ENCODE peak calls at places on chromosome 4, in six cellular contexts. One of them, this sample, is unnamed. For H3K4me1, the result is how much of the 10 kb centered on the place peaks cover.

GRCh38 chr4:28948501-28948900 is 1771.7 kb upstream of the PCDH7 start:
- DNase-seq in SK-N-SH: no peak
- DNase-seq in CD4-positive, CD25-positive, alpha-beta regulatory T cell: no peak
- DNase-seq in right atrium auricular region: no peak
- DNase-seq in stomach: no peak
- DNase-seq in left lung: no peak
- DNase-seq in this sample: no peak

GRCh38 chr4:151434183-151434860 is 25.3 kb downstream of the FHIP1A start:
- DNase-seq in SK-N-SH: no peak
- DNase-seq in CD4-positive, CD25-positive, alpha-beta regulatory T cell: no peak
- DNase-seq in right atrium auricular region: no peak
- DNase-seq in stomach: no peak
- DNase-seq in left lung: no peak
- DNase-seq in this sample: no peak

GRCh38 chr4:10013722-10014121 is 7.6 kb downstream of the SLC2A9 start:
- DNase-seq in SK-N-SH: peak
- DNase-seq in CD4-positive, CD25-positive, alpha-beta regulatory T cell: peak
- DNase-seq in right atrium auricular region: no peak
- DNase-seq in stomach: peak
- DNase-seq in left lung: no peak
- DNase-seq in this sample: no peak

GRCh38 chr4:38166768-38167167 is 206.6 kb downstream of the PTTG2 start:
- DNase-seq in SK-N-SH: no peak
- DNase-seq in CD4-positive, CD25-positive, alpha-beta regulatory T cell: no peak
- DNase-seq in right atrium auricular region: no peak
- DNase-seq in stomach: no peak
- DNase-seq in left lung: no peak
- DNase-seq in this sample: no peak

GRCh38 chr4:25814737-25815136 is 48.1 kb downstream of the SEL1L3 start:
- DNase-seq in SK-N-SH: no peak
- DNase-seq in CD4-positive, CD25-positive, alpha-beta regulatory T cell: no peak
- DNase-seq in right atrium auricular region: no peak
- DNase-seq in stomach: no peak
- DNase-seq in left lung: no peak
- DNase-seq in this sample: no peak

GRCh38 chr4:38760915-38761314 is 21.9 kb downstream of the TLR10 start:
- DNase-seq in SK-N-SH: no peak
- DNase-seq in CD4-positive, CD25-positive, alpha-beta regulatory T cell: no peak
- DNase-seq in right atrium auricular region: no peak
- DNase-seq in stomach: no peak
- DNase-seq in left lung: no peak
- DNase-seq in this sample: no peak

GRCh38 chr4:123423819-123424218 is 27.2 kb downstream of the SPRY1 start:
- DNase-seq in SK-N-SH: no peak
- DNase-seq in CD4-positive, CD25-positive, alpha-beta regulatory T cell: no peak
- DNase-seq in right atrium auricular region: no peak
- DNase-seq in stomach: no peak
- DNase-seq in left lung: no peak
- DNase-seq in this sample: no peak

GRCh38 chr4:8277356-8278008 is 7.9 kb downstream of the HTRA3 start:
- DNase-seq in SK-N-SH: no peak
- DNase-seq in CD4-positive, CD25-positive, alpha-beta regulatory T cell: no peak
- DNase-seq in right atrium auricular region: no peak
- DNase-seq in stomach: no peak
- DNase-seq in left lung: no peak
- DNase-seq in this sample: no peak

GRCh38 chr4:102869569-102870227 is 906 bp downstream of the CISD2 start:
- DNase-seq in SK-N-SH: no peak
- DNase-seq in CD4-positive, CD25-positive, alpha-beta regulatory T cell: no peak
- DNase-seq in right atrium auricular region: no peak
- DNase-seq in stomach: no peak
- DNase-seq in left lung: no peak
- DNase-seq in this sample: no peak

GRCh38 chr4:150982557-150983233 is 32.4 kb downstream of the LRBA start:
- DNase-seq in SK-N-SH: no peak
- DNase-seq in CD4-positive, CD25-positive, alpha-beta regulatory T cell: no peak
- DNase-seq in right atrium auricular region: no peak
- DNase-seq in stomach: no peak
- DNase-seq in left lung: no peak
- DNase-seq in this sample: no peak

GRCh38 chr4:168153596-168154440 is 61.5 kb downstream of the ANXA10 start:
- DNase-seq in SK-N-SH: peak
- DNase-seq in CD4-positive, CD25-positive, alpha-beta regulatory T cell: peak
- DNase-seq in right atrium auricular region: peak
- DNase-seq in stomach: peak
- DNase-seq in left lung: peak
- DNase-seq in this sample: peak

GRCh38 chr4:117893207-117893606 is 141.1 kb upstream of the NDST3 start:
- DNase-seq in SK-N-SH: no peak
- DNase-seq in CD4-positive, CD25-positive, alpha-beta regulatory T cell: no peak
- DNase-seq in right atrium auricular region: no peak
- DNase-seq in stomach: no peak
- DNase-seq in left lung: no peak
- DNase-seq in this sample: no peak

GRCh38 chr4:101192244-101192643 is 155.1 kb downstream of the PPP3CA start:
- DNase-seq in SK-N-SH: no peak
- DNase-seq in CD4-positive, CD25-positive, alpha-beta regulatory T cell: no peak
- DNase-seq in right atrium auricular region: no peak
- DNase-seq in stomach: no peak
- DNase-seq in left lung: no peak
- DNase-seq in this sample: no peak

GRCh38 chr4:101292901-101293300 is 54.4 kb downstream of the PPP3CA start:
- DNase-seq in SK-N-SH: no peak
- DNase-seq in CD4-positive, CD25-positive, alpha-beta regulatory T cell: no peak
- DNase-seq in right atrium auricular region: no peak
- DNase-seq in stomach: no peak
- DNase-seq in left lung: no peak
- DNase-seq in this sample: no peak

GRCh38 chr4:87844476-87844875 is 11.7 kb downstream of the MEPE start:
- DNase-seq in SK-N-SH: no peak
- DNase-seq in CD4-positive, CD25-positive, alpha-beta regulatory T cell: no peak
- DNase-seq in right atrium auricular region: no peak
- DNase-seq in stomach: no peak
- DNase-seq in left lung: no peak
- DNase-seq in this sample: no peak

GRCh38 chr4:70895405-70895804 is 6.8 kb upstream of the MOB1B start:
- DNase-seq in SK-N-SH: no peak
- DNase-seq in CD4-positive, CD25-positive, alpha-beta regulatory T cell: no peak
- DNase-seq in right atrium auricular region: no peak
- DNase-seq in stomach: no peak
- DNase-seq in left lung: no peak
- DNase-seq in this sample: no peak

GRCh38 chr4:76658231-76659102 is 223.4 kb downstream of the SHROOM3 start:
- DNase-seq in SK-N-SH: no peak
- DNase-seq in CD4-positive, CD25-positive, alpha-beta regulatory T cell: no peak
- DNase-seq in right atrium auricular region: no peak
- DNase-seq in stomach: no peak
- DNase-seq in left lung: no peak
- DNase-seq in this sample: no peak

GRCh38 chr4:94500696-94501095 is 49.0 kb downstream of the PDLIM5 start:
- DNase-seq in SK-N-SH: no peak
- DNase-seq in CD4-positive, CD25-positive, alpha-beta regulatory T cell: no peak
- DNase-seq in right atrium auricular region: no peak
- DNase-seq in stomach: no peak
- DNase-seq in left lung: no peak
- DNase-seq in this sample: no peak

GRCh38 chr4:72817012-72817411 is 248.0 kb upstream of the ADAMTS3 start:
- DNase-seq in SK-N-SH: no peak
- DNase-seq in CD4-positive, CD25-positive, alpha-beta regulatory T cell: no peak
- DNase-seq in right atrium auricular region: no peak
- DNase-seq in stomach: no peak
- DNase-seq in left lung: no peak
- DNase-seq in this sample: no peak

GRCh38 chr4:157115613-157116340 is 39.8 kb downstream of the GLRB start:
- DNase-seq in SK-N-SH: no peak
- DNase-seq in CD4-positive, CD25-positive, alpha-beta regulatory T cell: no peak
- DNase-seq in right atrium auricular region: no peak
- DNase-seq in stomach: no peak
- DNase-seq in left lung: no peak
- DNase-seq in this sample: no peak

GRCh38 chr4:1008840-1009646 is 2.4 kb upstream of the FGFRL1 start:
- DNase-seq in SK-N-SH: no peak
- DNase-seq in CD4-positive, CD25-positive, alpha-beta regulatory T cell: peak
- DNase-seq in right atrium auricular region: no peak
- DNase-seq in stomach: peak
- DNase-seq in left lung: peak
- DNase-seq in this sample: no peak

GRCh38 chr4:173835863-173836262 is 305.8 kb upstream of the HAND2 start:
- DNase-seq in SK-N-SH: peak
- DNase-seq in CD4-positive, CD25-positive, alpha-beta regulatory T cell: no peak
- DNase-seq in right atrium auricular region: peak
- DNase-seq in stomach: no peak
- DNase-seq in left lung: peak
- DNase-seq in this sample: no peak

GRCh38 chr4:94641702-94642560 is 115.8 kb upstream of the BMPR1B start:
- DNase-seq in SK-N-SH: no peak
- DNase-seq in CD4-positive, CD25-positive, alpha-beta regulatory T cell: no peak
- DNase-seq in right atrium auricular region: no peak
- DNase-seq in stomach: no peak
- DNase-seq in left lung: no peak
- DNase-seq in this sample: no peak

GRCh38 chr4:153234923-153235322 is 30.7 kb downstream of the TRIM2 start:
- DNase-seq in SK-N-SH: no peak
- DNase-seq in CD4-positive, CD25-positive, alpha-beta regulatory T cell: no peak
- DNase-seq in right atrium auricular region: no peak
- DNase-seq in stomach: no peak
- DNase-seq in left lung: no peak
- DNase-seq in this sample: no peak

GRCh38 chr4:170336238-170336775 is 246.6 kb upstream of the AADAT start:
- DNase-seq in SK-N-SH: no peak
- DNase-seq in CD4-positive, CD25-positive, alpha-beta regulatory T cell: no peak
- DNase-seq in right atrium auricular region: no peak
- DNase-seq in stomach: no peak
- DNase-seq in left lung: no peak
- DNase-seq in this sample: no peak

GRCh38 chr4:175435437-175435836 is 376.6 kb downstream of the GPM6A start:
- DNase-seq in SK-N-SH: peak
- DNase-seq in CD4-positive, CD25-positive, alpha-beta regulatory T cell: peak
- DNase-seq in right atrium auricular region: no peak
- DNase-seq in stomach: no peak
- DNase-seq in left lung: no peak
- DNase-seq in this sample: no peak

GRCh38 chr4:114729339-114729738 is 130.7 kb downstream of the UGT8 start:
- DNase-seq in SK-N-SH: peak
- DNase-seq in CD4-positive, CD25-positive, alpha-beta regulatory T cell: no peak
- DNase-seq in right atrium auricular region: no peak
- DNase-seq in stomach: no peak
- DNase-seq in left lung: no peak
- DNase-seq in this sample: no peak

GRCh38 chr4:131613824-131614216 is 1535.3 kb upstream of the PCDH10 start:
- DNase-seq in SK-N-SH: no peak
- DNase-seq in CD4-positive, CD25-positive, alpha-beta regulatory T cell: no peak
- DNase-seq in right atrium auricular region: no peak
- DNase-seq in stomach: no peak
- DNase-seq in left lung: no peak
- DNase-seq in this sample: no peak
- H3K27ac ChIP-seq in SK-N-SH: no peak
- H3K27ac ChIP-seq in CD4-positive, CD25-positive, alpha-beta regulatory T cell: no peak
- H3K27ac ChIP-seq in right atrium auricular region: no peak
- H3K27ac ChIP-seq in stomach: no peak
- H3K27ac ChIP-seq in left lung: no peak
- H3K27ac ChIP-seq in this sample: no peak

GRCh38 chr4:85659626-85660213 is 184.8 kb downstream of the ARHGAP24 start:
- DNase-seq in SK-N-SH: no peak
- DNase-seq in CD4-positive, CD25-positive, alpha-beta regulatory T cell: no peak
- DNase-seq in right atrium auricular region: no peak
- DNase-seq in stomach: no peak
- DNase-seq in left lung: no peak
- DNase-seq in this sample: no peak

GRCh38 chr4:85658766-85659439 is 184.0 kb downstream of the ARHGAP24 start:
- DNase-seq in SK-N-SH: no peak
- DNase-seq in CD4-positive, CD25-positive, alpha-beta regulatory T cell: no peak
- DNase-seq in right atrium auricular region: no peak
- DNase-seq in stomach: no peak
- DNase-seq in left lung: no peak
- DNase-seq in this sample: no peak

DNA sequence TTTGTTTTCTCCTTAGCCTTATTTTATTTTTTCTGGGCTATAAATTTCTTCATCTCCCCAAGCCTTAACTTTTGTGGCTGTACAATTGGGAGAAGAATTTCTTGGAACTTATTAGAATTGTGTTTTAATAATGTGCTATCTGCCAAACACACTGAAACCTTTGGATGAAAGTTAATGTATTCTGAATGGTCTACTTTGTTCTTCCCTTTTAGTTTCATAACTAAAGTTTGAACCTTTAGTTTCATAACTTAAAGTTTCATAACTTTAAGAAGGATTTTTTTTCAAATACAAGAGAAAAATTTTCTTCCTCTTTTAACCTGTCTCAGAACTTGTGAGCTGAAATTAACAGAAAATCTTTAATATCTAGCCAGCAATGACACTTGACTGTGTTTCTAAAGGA is 182.2 kb downstream of the ARHGAP24 start:
- DNase-seq in SK-N-SH: no peak
- DNase-seq in CD4-positive, CD25-positive, alpha-beta regulatory T cell: no peak
- DNase-seq in right atrium auricular region: no peak
- DNase-seq in stomach: no peak
- DNase-seq in left lung: no peak
- DNase-seq in this sample: no peak
- H3K4me1 ChIP-seq in SK-N-SH: under half
- H3K4me1 ChIP-seq in CD4-positive, CD25-positive, alpha-beta regulatory T cell: under half
- H3K4me1 ChIP-seq in right atrium auricular region: under half
- H3K4me1 ChIP-seq in stomach: under half
- H3K4me1 ChIP-seq in left lung: under half
- H3K4me1 ChIP-seq in this sample: under half

DNA sequence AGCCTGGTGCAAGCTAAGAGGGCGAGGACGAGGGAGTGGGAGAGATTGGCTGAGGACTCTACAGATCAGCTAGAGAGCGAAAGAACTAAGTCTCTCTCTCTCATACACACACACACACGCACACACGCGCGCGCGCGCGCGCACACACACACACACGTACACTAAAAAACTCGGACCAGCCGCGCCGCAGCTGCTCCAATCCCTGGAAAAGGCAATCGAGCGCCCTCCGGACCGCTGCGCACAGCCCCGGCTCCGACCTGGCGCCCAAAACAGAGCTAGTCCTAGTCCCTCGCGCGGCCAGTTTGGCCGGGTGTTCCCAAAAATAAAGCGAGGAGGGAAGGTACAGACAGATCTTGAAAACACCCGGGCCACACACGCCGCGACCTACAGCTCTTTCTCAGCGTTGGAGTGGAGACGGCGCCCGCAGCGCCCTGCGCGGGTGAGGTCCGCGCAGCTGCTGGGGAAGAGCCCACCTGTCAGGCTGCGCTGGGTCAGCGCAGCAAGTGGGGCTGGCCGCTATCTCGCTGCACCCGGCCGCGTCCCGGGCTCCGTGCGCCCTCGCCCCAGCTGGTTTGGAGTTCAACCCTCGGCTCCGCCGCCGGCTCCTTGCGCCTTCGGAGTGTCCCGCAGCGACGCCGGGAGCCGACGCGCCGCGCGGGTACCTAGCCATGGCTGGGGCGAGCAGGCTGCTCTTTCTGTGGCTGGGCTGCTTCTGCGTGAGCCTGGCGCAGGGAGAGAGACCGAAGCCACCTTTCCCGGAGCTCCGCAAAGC is at the start of gene BMP3:
- DNase-seq in SK-N-SH: no peak
- DNase-seq in CD4-positive, CD25-positive, alpha-beta regulatory T cell: peak
- DNase-seq in right atrium auricular region: no peak
- DNase-seq in stomach: no peak
- DNase-seq in left lung: peak
- DNase-seq in this sample: no peak
- H3K4me3 ChIP-seq in SK-N-SH: peak
- H3K4me3 ChIP-seq in CD4-positive, CD25-positive, alpha-beta regulatory T cell: no peak
- H3K4me3 ChIP-seq in right atrium auricular region: peak
- H3K4me3 ChIP-seq in stomach: peak
- H3K4me3 ChIP-seq in left lung: peak
- H3K4me3 ChIP-seq in this sample: no peak

GRCh38 chr4:86358176-86358701 is 1.6 kb downstream of the MAPK10 start:
- DNase-seq in SK-N-SH: no peak
- DNase-seq in CD4-positive, CD25-positive, alpha-beta regulatory T cell: no peak
- DNase-seq in right atrium auricular region: no peak
- DNase-seq in stomach: no peak
- DNase-seq in left lung: no peak
- DNase-seq in this sample: no peak
- H3K27ac ChIP-seq in SK-N-SH: peak
- H3K27ac ChIP-seq in CD4-positive, CD25-positive, alpha-beta regulatory T cell: no peak
- H3K27ac ChIP-seq in right atrium auricular region: no peak
- H3K27ac ChIP-seq in stomach: no peak
- H3K27ac ChIP-seq in left lung: no peak
- H3K27ac ChIP-seq in this sample: no peak